ENCODE peak calls at places on chromosomes 11 and 22, in six cellular contexts. I, Y, J, F, E and N are unnamed samples.
A peak's percentile ranks its signal among the peaks of the same experiment; 100 is the strongest.

GRCh38 chr11:46291441-46292143 is 14.1 kb downstream of the CREB3L1 start:
- DNase-seq in I (no peak), Y (no peak), J (no peak), F (no peak), E (no peak), N (no peak)

GRCh38 chr11:119964136-119965025 is 173.5 kb downstream of the TRIM29 start:
- DNase-seq in I (no peak), Y (no peak), J (no peak), F (no peak), E (no peak), N (no peak)

GRCh38 chr11:108985611-108986279 is 320.9 kb downstream of the DDX10 start:
- DNase-seq in I (no peak), Y (no peak), J (no peak), F (no peak), E (no peak), N (peak; percentile 88)

GRCh38 chr11:6817668-6818067 is 18.2 kb upstream of the OR6A2 start:
- DNase-seq in I (no peak), Y (no peak), J (no peak), F (no peak), E (no peak), N (no peak)

GRCh38 chr22:35685731-35686130 is 31.9 kb upstream of the APOL5 start:
- DNase-seq in I (no peak), Y (no peak), J (no peak), F (no peak), E (no peak), N (no peak)

GRCh38 chr11:109304159-109304558 is 117.8 kb upstream of the C11orf87 start:
- DNase-seq in I (no peak), Y (no peak), J (no peak), F (no peak), E (no peak), N (no peak)

GRCh38 chr22:19504900-19505734 is 19.1 kb downstream of the CLDN5 start:
- DNase-seq in I (no peak), Y (no peak), J (no peak), F (no peak), E (no peak), N (no peak)

GRCh38 chr22:48961705-48962104 is 866.0 kb downstream of the BRD1 start:
- DNase-seq in I (no peak), Y (no peak), J (no peak), F (no peak), E (no peak), N (no peak)

GRCh38 chr22:29517215-29517908 is 36.2 kb downstream of the THOC5 start:
- DNase-seq in I (no peak), Y (no peak), J (no peak), F (no peak), E (no peak), N (no peak)

GRCh38 chr11:12284321-12285050 is 92.9 kb upstream of the PARVA start:
- DNase-seq in I (no peak), Y (peak; percentile 14), J (no peak), F (no peak), E (no peak), N (peak; percentile 11)

GRCh38 chr22:37927129-37927936 is 21.2 kb downstream of the MICALL1 start:
- DNase-seq in I (no peak), Y (no peak), J (no peak), F (no peak), E (no peak), N (no peak)

GRCh38 chr11:42762348-42762747 is 549.4 kb upstream of the API5 start:
- DNase-seq in I (no peak), Y (no peak), J (no peak), F (no peak), E (no peak), N (no peak)

GRCh38 chr11:104637652-104638170 is 260.5 kb downstream of the CASP12 start:
- DNase-seq in I (no peak), Y (no peak), J (no peak), F (no peak), E (no peak), N (peak; percentile 41)

GRCh38 chr11:106446961-106447360 is 369.5 kb downstream of the AASDHPPT start:
- DNase-seq in I (no peak), Y (no peak), J (no peak), F (no peak), E (no peak), N (no peak)

GRCh38 chr11:5684627-5685362 is at the start of gene TRIM5:
- DNase-seq in I (peak; percentile 86), Y (peak; percentile 85), J (peak; percentile 97), F (peak; percentile 96), E (peak; percentile 92), N (peak; percentile 99)

GRCh38 chr22:30609260-30610185 is 2.5 kb downstream of the TCN2 start:
- DNase-seq in I (peak; percentile 70), Y (peak; percentile 93), J (peak; percentile 78), F (peak; percentile 83), E (no peak), N (peak; percentile 82)

GRCh38 chr22:42973536-42973881 is 41.4 kb downstream of the PACSIN2 start:
- DNase-seq in I (no peak), Y (no peak), J (no peak), F (no peak), E (no peak), N (no peak)

GRCh38 chr11:61007383-61007970 is 36.0 kb downstream of the CD6 start:
- DNase-seq in I (no peak), Y (no peak), J (no peak), F (no peak), E (no peak), N (no peak)

GRCh38 chr22:39592104-39593060 is 21.8 kb downstream of the CACNA1I start:
- DNase-seq in I (no peak), Y (no peak), J (peak; percentile 48), F (no peak), E (no peak), N (peak; percentile 38)

GRCh38 chr11:86741489-86742435 is 58.6 kb upstream of the PRSS23 start:
- DNase-seq in I (no peak), Y (no peak), J (peak; percentile 64), F (no peak), E (peak; percentile 81), N (peak; percentile 80)

GRCh38 chr22:25651332-25651731 is 86.9 kb downstream of the GRK3 start:
- DNase-seq in I (no peak), Y (peak; percentile 22), J (no peak), F (no peak), E (no peak), N (no peak)

GRCh38 chr11:67648796-67649613 is 1.5 kb downstream of the ACY3 start:
- DNase-seq in I (peak; percentile 57), Y (peak; percentile 69), J (no peak), F (no peak), E (no peak), N (no peak)

GRCh38 chr22:39396797-39397195 is 2.8 kb upstream of the TAB1 start:
- DNase-seq in I (no peak), Y (no peak), J (no peak), F (no peak), E (no peak), N (no peak)

GRCh38 chr11:131999955-132000354 is 629.5 kb downstream of the NTM start:
- DNase-seq in I (no peak), Y (no peak), J (no peak), F (no peak), E (no peak), N (no peak)

DNA sequence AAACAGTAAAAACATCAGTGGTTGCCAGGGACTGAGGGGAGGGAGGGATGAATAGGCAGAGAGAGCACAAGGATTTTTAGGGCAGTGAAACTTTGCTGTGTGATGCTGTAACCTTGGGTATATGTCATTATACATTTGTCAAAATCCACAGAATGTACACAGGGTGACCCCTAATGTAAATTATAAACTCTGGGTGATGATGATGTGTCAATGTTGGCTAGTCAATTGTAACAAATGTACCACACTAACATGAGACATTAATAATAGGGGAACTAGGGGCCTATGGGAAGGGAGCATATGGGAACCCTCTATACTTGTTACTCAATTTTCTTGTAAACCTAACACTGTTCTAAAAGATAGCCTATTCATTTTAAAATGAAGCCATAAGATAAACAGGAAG is 24.9 kb downstream of the RIBC2 start:
- DNase-seq in I (no peak), Y (no peak), J (no peak), F (no peak), E (no peak), N (no peak)
- TF ChIP-seq MYC in I (no peak), Y (no peak), J (no peak), F (no peak), E (no peak), N (no peak)

GRCh38 chr11:64519541-64519940 is 71.5 kb upstream of the SLC22A12 start:
- DNase-seq in I (no peak), Y (no peak), J (no peak), F (no peak), E (no peak), N (no peak)
- TF ChIP-seq MYC in I (no peak), Y (no peak), J (no peak), F (no peak), E (no peak), N (no peak)

GRCh38 chr11:62104816-62105610 is 18.8 kb upstream of the INCENP start:
- DNase-seq in I (no peak), Y (no peak), J (no peak), F (peak; percentile 61), E (no peak), N (peak; percentile 75)
- TF ChIP-seq MYC in I (no peak), Y (no peak), J (no peak), F (peak; percentile 52), E (no peak), N (no peak)

DNA sequence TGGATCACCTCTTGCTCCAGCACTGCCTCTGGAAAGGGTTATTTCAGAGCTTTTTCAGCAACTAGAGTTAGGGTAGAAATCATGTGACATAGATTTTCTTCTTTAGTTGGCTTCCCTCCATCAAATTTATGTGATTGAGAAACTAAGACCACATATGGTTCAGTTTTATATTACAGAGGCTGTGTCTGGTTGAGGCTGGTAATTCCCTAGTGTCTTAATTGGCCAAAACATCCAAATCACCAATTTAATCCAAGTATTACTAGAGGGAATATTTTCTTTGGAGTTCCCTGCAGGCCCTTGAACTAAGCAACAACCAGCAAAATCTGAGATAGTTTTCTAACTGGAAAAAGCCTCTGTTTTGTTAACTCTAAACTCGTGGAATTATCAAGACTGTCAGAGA is 136.3 kb downstream of the ARHGAP42 start:
- DNase-seq in I (no peak), Y (no peak), J (no peak), F (no peak), E (no peak), N (no peak)
- TF ChIP-seq MYC in I (no peak), Y (no peak), J (no peak), F (no peak), E (no peak), N (no peak)

DNA sequence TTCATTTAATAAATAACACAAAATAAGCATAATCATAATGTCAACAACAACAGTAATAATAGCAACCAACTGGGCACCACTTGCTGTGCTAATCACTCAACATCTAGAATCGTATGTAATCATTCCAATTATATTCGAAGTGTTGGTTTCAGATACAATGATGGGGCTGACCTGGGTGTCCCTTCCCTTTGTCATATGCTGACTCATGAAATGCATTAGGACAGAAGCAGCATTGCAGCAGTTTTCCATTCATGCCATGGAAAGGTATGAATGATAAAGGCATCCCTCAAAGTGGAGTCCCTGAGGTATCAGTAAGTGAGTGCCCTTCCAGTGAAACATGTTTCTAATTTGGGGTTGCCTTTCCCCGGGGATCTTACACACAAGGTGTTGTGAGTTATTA is 46.3 kb upstream of the ANO3 start:
- DNase-seq in I (no peak), Y (no peak), J (no peak), F (no peak), E (no peak), N (no peak)
- TF ChIP-seq MYC in I (no peak), Y (no peak), J (no peak), F (no peak), E (no peak), N (no peak)